ENCODE peak calls at places on chromosomes 2 and 18, in four cellular contexts. Y is T1000, V is NCI-H1092 treated with DMSO at 0.1 percent for 48 hours, B is non-pigmented ciliary epithelial cell. T is an unnamed sample.
A peak's percentile ranks its signal among the peaks of the same experiment; 100 is the strongest.

GRCh38 chr2:111657351-111657975 is 226.5 kb downstream of the ANAPC1 start:
- DNase-seq in Y (no peak), V (no peak), B (no peak), T (no peak)

GRCh38 chr18:2139676-2140075 is 431.6 kb downstream of the METTL4 start:
- DNase-seq in Y (no peak), V (no peak), B (no peak), T (no peak)

GRCh38 chr2:216695401-216695821 is at the start of gene IGFBP5:
- DNase-seq in Y (no peak), V (peak; percentile 87), B (no peak), T (peak; percentile 83)

GRCh38 chr2:25314514-25315315 is 27.0 kb downstream of the DNMT3A start:
- DNase-seq in Y (no peak), V (peak; percentile 72), B (no peak), T (peak; percentile 82)

GRCh38 chr2:226427538-226428307 is 371.9 kb downstream of the IRS1 start:
- DNase-seq in Y (peak; percentile 36), V (no peak), B (peak; percentile 89), T (no peak)

GRCh38 chr2:220963930-220964329 is 608.2 kb downstream of the EPHA4 start:
- DNase-seq in Y (no peak), V (no peak), B (no peak), T (no peak)

GRCh38 chr2:64730551-64731305 is 77.0 kb upstream of the SERTAD2 start:
- DNase-seq in Y (no peak), V (peak; percentile 65), B (no peak), T (peak; percentile 88)

GRCh38 chr18:57430166-57430958 is 4.8 kb upstream of the ONECUT2 start:
- DNase-seq in Y (no peak), V (no peak), B (no peak), T (no peak)

GRCh38 chr2:45962522-45962921 is 311.0 kb downstream of the PRKCE start:
- DNase-seq in Y (peak; percentile 62), V (peak; percentile 22), B (no peak), T (peak; percentile 2)

GRCh38 chr18:3493501-3494244 is 43.7 kb downstream of the TGIF1 start:
- DNase-seq in Y (no peak), V (no peak), B (no peak), T (no peak)

GRCh38 chr2:170929686-170930050 is 615 bp downstream of the GORASP2 start:
- DNase-seq in Y (no peak), V (no peak), B (no peak), T (peak; percentile 27)

GRCh38 chr2:96537734-96538486 is 1.4 kb downstream of the ARID5A start:
- DNase-seq in Y (no peak), V (no peak), B (no peak), T (no peak)

GRCh38 chr2:222968550-222969155 is 83.3 kb upstream of the KCNE4 start:
- DNase-seq in Y (no peak), V (no peak), B (no peak), T (no peak)

GRCh38 chr2:174544156-174544555 is 53.4 kb downstream of the WIPF1 start:
- DNase-seq in Y (no peak), V (no peak), B (no peak), T (no peak)

GRCh38 chr2:129892773-129893172 is 86.7 kb upstream of the RAB6C start:
- DNase-seq in Y (no peak), V (no peak), B (no peak), T (no peak)

GRCh38 chr18:67776929-67777328 is 260.4 kb upstream of the DSEL start:
- DNase-seq in Y (no peak), V (no peak), B (no peak), T (no peak)

GRCh38 chr18:77559274-77559910 is 309.7 kb downstream of the GALR1 start:
- DNase-seq in Y (no peak), V (no peak), B (no peak), T (no peak)

GRCh38 chr2:203678971-203679370 is 27.5 kb upstream of the CD28 start:
- DNase-seq in Y (no peak), V (no peak), B (no peak), T (no peak)

GRCh38 chr18:76461148-76461547 is 33.9 kb downstream of the ZNF516 start:
- DNase-seq in Y (no peak), V (no peak), B (no peak), T (no peak)

GRCh38 chr18:55515946-55516710 is 71.9 kb downstream of the TCF4 start:
- DNase-seq in Y (no peak), V (no peak), B (no peak), T (no peak)

GRCh38 chr2:85804583-85804982 is 50.8 kb downstream of the ATOH8 start:
- DNase-seq in Y (no peak), V (no peak), B (no peak), T (no peak)

GRCh38 chr18:3360211-3360610 is 89.8 kb upstream of the TGIF1 start:
- DNase-seq in Y (no peak), V (no peak), B (no peak), T (no peak)

GRCh38 chr2:161988589-161988988 is 85.4 kb downstream of the DPP4 start:
- DNase-seq in Y (no peak), V (no peak), B (no peak), T (no peak)

GRCh38 chr2:104863229-104863584 is 9.3 kb downstream of the POU3F3 start:
- DNase-seq in Y (no peak), V (no peak), B (no peak), T (no peak)

GRCh38 chr2:101251844-101252407 is 760 bp upstream of the CNOT11 start:
- DNase-seq in Y (no peak), V (peak; percentile 31), B (no peak), T (peak; percentile 80)

GRCh38 chr2:238123991-238124470 is 14.4 kb upstream of the KLHL30 start:
- DNase-seq in Y (no peak), V (no peak), B (no peak), T (no peak)

GRCh38 chr2:194564422-194564821 is 1092.6 kb upstream of the SLC39A10 start:
- DNase-seq in Y (no peak), V (no peak), B (no peak), T (no peak)

GRCh38 chr2:145484443-145485086 is 964.6 kb upstream of the ZEB2 start:
- DNase-seq in Y (no peak), V (no peak), B (peak; percentile 43), T (no peak)